ENCODE peak calls at places on chromosome 18, in eight cellular contexts. P, F, D, J, Q, Y, N and S are unnamed samples.

GRCh38 chr18:24016643-24017042 is 2.1 kb downstream of the TTC39C start:
- DNase-seq in P (no peak), F (no peak), D (no peak), J (no peak), Q (no peak), Y (no peak), N (peak; percentile 29), S (no peak)

GRCh38 chr18:61554946-61555361 is 221.7 kb downstream of the CDH20 start:
- DNase-seq in P (no peak), F (no peak), D (no peak), J (no peak), Q (no peak), Y (no peak), N (no peak), S (no peak)

GRCh38 chr18:14086459-14087231 is 45.6 kb downstream of the ZNF519 start:
- DNase-seq in P (no peak), F (peak; percentile 67), D (no peak), J (no peak), Q (no peak), Y (peak; percentile 81), N (peak; percentile 53), S (no peak)

GRCh38 chr18:48740846-48741485 is 202.1 kb downstream of the CTIF start:
- DNase-seq in P (no peak), F (no peak), D (no peak), J (no peak), Q (no peak), Y (no peak), N (no peak), S (no peak)

GRCh38 chr18:22563098-22563707 is 145.5 kb upstream of the CTAGE1 start:
- DNase-seq in P (no peak), F (peak; percentile 82), D (no peak), J (no peak), Q (no peak), Y (peak; percentile 75), N (peak; percentile 92), S (no peak)

GRCh38 chr18:47248610-47249343 is 2.7 kb downstream of the SKOR2 start:
- DNase-seq in P (no peak), F (no peak), D (no peak), J (no peak), Q (no peak), Y (peak; percentile 56), N (no peak), S (no peak)

GRCh38 chr18:79400091-79400590 is 4.4 kb downstream of the NFATC1 start:
- DNase-seq in P (peak; percentile 67), F (peak; percentile 91), D (peak; percentile 89), J (peak; percentile 23), Q (no peak), Y (peak; percentile 63), N (no peak), S (no peak)

GRCh38 chr18:7413906-7414305 is 153.2 kb upstream of the PTPRM start:
- DNase-seq in P (no peak), F (no peak), D (no peak), J (no peak), Q (no peak), Y (no peak), N (no peak), S (no peak)

GRCh38 chr18:29849145-29849544 is 1193.4 kb downstream of the DSC3 start:
- DNase-seq in P (no peak), F (no peak), D (no peak), J (no peak), Q (no peak), Y (no peak), N (peak; percentile 15), S (no peak)